ENCODE peak calls at places on chromosomes 6 and 20, in five cellular contexts. F is activated naive CD8-positive, alpha-beta T cell treated with anti-CD3 and anti-CD28 coated beads, Interleukin-2, amount 50 U/mL, for 24 hours; R is AG20443; B is activated naive CD4-positive, alpha-beta T cell treated with anti-CD3 and anti-CD28 coated beads, Interleukin-2, amount 10 ng/mL, durations not matched to agents 7 days and 5 days; L is amniotic epithelial cell. I is an unnamed sample.

GRCh38 chr20:19785886-19786285 is 27.8 kb downstream of the RIN2 start:
- DNase-seq in F (no peak), R (no peak), B (no peak), L (peak), I (no peak)

GRCh38 chr20:2261105-2261504 is 34.7 kb upstream of the TGM3 start:
- DNase-seq in F (no peak), R (no peak), B (no peak), L (no peak), I (no peak)

GRCh38 chr6:159679091-159680077 is 13.7 kb downstream of the SOD2 start:
- DNase-seq in F (no peak), R (peak), B (no peak), L (peak), I (no peak)

GRCh38 chr6:23106951-23107350 is 537.6 kb downstream of the HDGFL1 start:
- DNase-seq in F (no peak), R (peak), B (no peak), L (peak), I (no peak)

GRCh38 chr6:63395388-63395787 is 75.6 kb upstream of the LGSN start:
- DNase-seq in F (no peak), R (no peak), B (no peak), L (no peak), I (no peak)

GRCh38 chr6:125169058-125169457 is 15.5 kb downstream of the TPD52L1 start:
- DNase-seq in F (no peak), R (peak), B (no peak), L (no peak), I (no peak)

GRCh38 chr20:10453241-10453640 is 18.1 kb downstream of the SLX4IP start:
- DNase-seq in F (peak), R (no peak), B (peak), L (no peak), I (no peak)

GRCh38 chr6:42148058-42148457 is 5.6 kb upstream of the C6orf132 start:
- DNase-seq in F (no peak), R (no peak), B (no peak), L (peak), I (no peak)

GRCh38 chr6:13011612-13012146 is 295.1 kb downstream of the PHACTR1 start:
- DNase-seq in F (no peak), R (no peak), B (no peak), L (no peak), I (no peak)

GRCh38 chr6:41406821-41407787 is 71.7 kb downstream of the NCR2 start:
- DNase-seq in F (no peak), R (no peak), B (no peak), L (no peak), I (no peak)

GRCh38 chr20:40056186-40056585 is 632.9 kb downstream of the MAFB start:
- DNase-seq in F (no peak), R (no peak), B (no peak), L (no peak), I (no peak)

GRCh38 chr6:20542927-20543602 is 8.8 kb downstream of the CDKAL1 start:
- DNase-seq in F (no peak), R (no peak), B (peak), L (peak), I (no peak)

GRCh38 chr6:35590622-35591066 is 77.9 kb upstream of the TULP1 start:
- DNase-seq in F (no peak), R (no peak), B (no peak), L (peak), I (no peak)

GRCh38 chr6:44416103-44416502 is 28.6 kb downstream of the CDC5L start:
- DNase-seq in F (no peak), R (peak), B (no peak), L (peak), I (no peak)

GRCh38 chr6:99434702-99435530 is 9.8 kb upstream of the PNISR start:
- DNase-seq in F (no peak), R (peak), B (no peak), L (peak), I (no peak)

GRCh38 chr20:45968801-45969711 is 2.9 kb downstream of the ZNF335 start:
- DNase-seq in F (no peak), R (peak), B (peak), L (peak), I (peak)

I was measured in chondrocyte.